ENCODE peak calls at places on chromosomes 13 and 19, in six cellular contexts. N is neural progenitor cell, L is cardiac fibroblast, V is suprapubic skin, H is left ventricle myocardium inferior, E is colonic mucosa. G is an unnamed sample.
A peak's percentile ranks its signal among the peaks of the same experiment; 100 is the strongest.

GRCh38 chr13:102328909-102329308 is 72.9 kb downstream of the FGF14 start:
- DNase-seq in N (no peak), H (no peak), V (no peak), L (no peak), E (no peak), G (no peak)

GRCh38 chr19:51693819-51694218 is 689 bp downstream of the SPACA6 start:
- DNase-seq in E (no peak), N (no peak), L (no peak), H (no peak), V (no peak), G (no peak)

GRCh38 chr19:35013047-35013819 is 13.1 kb downstream of the GRAMD1A start:
- DNase-seq in L (peak; percentile 75), E (peak; percentile 78), H (peak; percentile 76), N (peak; percentile 76), V (peak; percentile 84), G (peak; percentile 92)

GRCh38 chr13:47934371-47934770 is 66.7 kb downstream of the SUCLA2 start:
- DNase-seq in N (no peak), L (no peak), E (no peak), V (no peak), H (no peak), G (no peak)

GRCh38 chr19:55552620-55553019 is 7.3 kb upstream of the SBK3 start:
- DNase-seq in V (no peak), N (no peak), E (no peak), L (peak; percentile 84), H (no peak), G (no peak)

GRCh38 chr13:45474584-45475454 is 10.1 kb downstream of the COG3 start:
- DNase-seq in E (no peak), V (no peak), L (no peak), N (no peak), H (no peak), G (no peak)

GRCh38 chr13:77325371-77325941 is 1.4 kb downstream of the MYCBP2 start:
- DNase-seq in N (no peak), E (no peak), H (no peak), V (no peak), L (peak; percentile 27), G (peak; percentile 37)

GRCh38 chr19:870963-871401 is 11.5 kb downstream of the CFD start:
- DNase-seq in V (no peak), N (no peak), L (no peak), E (no peak), H (peak; percentile 80), G (no peak)

GRCh38 chr19:37929512-37929911 is 22.5 kb downstream of the SIPA1L3 start:
- DNase-seq in E (no peak), V (no peak), L (no peak), N (no peak), H (no peak), G (no peak)

GRCh38 chr19:43505941-43506340 is 1.4 kb upstream of the PHLDB3 start:
- DNase-seq in L (no peak), N (no peak), H (no peak), E (no peak), V (no peak), G (no peak)

GRCh38 chr19:21508198-21508597 is 2.8 kb downstream of the ZNF429 start:
- DNase-seq in E (no peak), H (no peak), N (no peak), L (no peak), V (no peak), G (no peak)

GRCh38 chr13:24119593-24120508 is 40.7 kb upstream of the SPATA13 start:
- DNase-seq in V (no peak), H (no peak), L (no peak), E (no peak), N (peak; percentile 39), G (no peak)

GRCh38 chr19:19224150-19224851 is 12.5 kb downstream of the NCAN start:
- DNase-seq in V (no peak), E (no peak), L (no peak), H (no peak), N (peak; percentile 45), G (no peak)
- TF ChIP-seq CTCF in V (no peak), E (no peak), L (no peak), H (no peak), N (no peak), G (no peak)

DNA sequence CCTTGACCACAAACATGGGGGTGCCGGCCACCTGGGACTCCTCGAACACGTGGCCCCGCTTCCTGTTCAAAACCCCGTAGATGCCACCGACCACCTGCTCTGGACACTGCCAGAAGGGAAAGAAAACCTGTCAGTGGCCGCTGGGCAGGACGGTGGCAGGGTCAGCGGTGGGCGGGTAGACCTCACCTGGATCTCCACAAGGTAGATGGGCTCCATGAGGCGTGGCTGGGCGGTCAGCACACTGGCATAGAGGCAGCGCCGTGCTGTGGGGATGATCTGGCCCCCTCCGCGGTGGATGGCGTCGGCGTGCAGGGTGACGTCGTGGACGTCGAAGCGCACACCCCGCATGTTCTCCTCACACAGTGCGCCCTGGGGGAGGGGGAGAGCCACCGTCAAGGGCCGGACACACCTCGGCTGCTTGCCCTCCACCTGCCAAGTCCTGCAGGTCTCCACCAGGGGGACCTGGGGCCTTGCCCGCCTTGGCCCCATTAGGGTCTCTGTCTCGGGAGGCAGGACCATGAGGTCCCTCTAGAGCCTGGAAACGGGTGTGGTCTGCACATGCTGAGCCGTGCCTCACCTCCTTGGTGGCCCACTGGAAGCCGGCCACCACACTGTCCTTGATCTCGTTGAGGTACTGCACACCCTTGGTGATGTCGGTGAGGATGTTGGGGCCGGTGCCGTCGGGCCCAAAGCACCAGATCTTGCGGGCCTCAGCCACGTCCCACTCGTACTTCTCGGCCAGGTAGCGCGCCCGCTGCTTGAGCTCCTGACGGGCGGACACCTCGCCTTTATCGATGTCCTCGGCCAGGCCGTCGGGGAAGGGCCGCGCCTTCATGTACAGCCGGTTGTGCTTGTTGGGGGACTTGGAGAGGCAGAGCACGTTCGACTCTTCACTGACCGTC is 6.6 kb upstream of the DAPK3 start:
- DNase-seq in E (no peak), N (no peak), H (no peak), V (peak; percentile 64), L (no peak), G (no peak)
- TF ChIP-seq CTCF in E (no peak), N (no peak), H (no peak), V (no peak), L (peak; percentile 23), G (no peak)

GRCh38 chr13:28408235-28408848 is 86.6 kb downstream of the FLT1 start:
- DNase-seq in H (peak; percentile 56), N (no peak), E (peak; percentile 21), L (no peak), V (no peak), G (no peak)
- TF ChIP-seq CTCF in H (peak; percentile 8), N (no peak), E (no peak), L (no peak), V (no peak), G (no peak)

DNA sequence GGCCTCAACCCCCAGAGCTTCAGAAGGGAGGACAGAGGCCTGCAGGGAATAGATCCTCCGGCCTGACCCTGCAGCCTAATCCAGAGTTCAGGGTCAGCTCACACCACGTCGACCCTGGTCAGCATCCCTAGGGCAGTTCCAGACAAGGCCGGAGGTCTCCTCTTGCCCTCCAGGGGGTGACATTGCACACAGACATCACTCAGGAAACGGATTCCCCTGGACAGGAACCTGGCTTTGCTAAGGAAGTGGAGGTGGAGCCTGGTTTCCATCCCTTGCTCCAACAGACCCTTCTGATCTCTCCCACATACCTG is 969 bp upstream of the CEACAM5 start:
- DNase-seq in H (no peak), V (no peak), E (peak; percentile 61), L (no peak), N (no peak), G (no peak)
- TF ChIP-seq CTCF in H (no peak), V (no peak), E (peak; percentile 22), L (no peak), N (no peak), G (no peak)

DNA sequence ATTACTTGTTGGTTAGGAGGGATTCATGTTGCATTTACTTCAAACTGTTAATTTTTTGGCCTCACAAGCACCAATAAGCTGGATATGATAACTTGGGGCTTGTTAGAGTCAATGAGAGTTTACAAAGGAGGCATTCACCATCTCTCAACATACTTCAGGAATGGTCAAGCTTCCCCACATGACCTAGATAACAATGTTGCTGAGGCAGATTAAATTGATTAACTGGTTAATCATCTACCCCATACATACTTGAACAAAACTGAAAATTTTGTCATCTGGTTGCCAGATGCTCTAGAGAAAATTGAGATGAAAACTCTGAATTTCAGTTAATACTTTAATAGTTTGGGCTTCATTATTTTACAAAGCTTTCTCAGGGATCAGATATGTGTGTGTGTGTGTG is 43.0 kb upstream of the UBL3 start:
- DNase-seq in H (no peak), N (no peak), V (no peak), E (no peak), L (no peak), G (no peak)
- TF ChIP-seq CTCF in H (no peak), N (no peak), V (no peak), E (no peak), L (no peak), G (no peak)